ENCODE peak calls at places on chromosomes 1 and 21, in six cellular contexts. I is aorta, N is neural progenitor cell, U is left ventricle myocardium inferior, H is psoas muscle, C is endothelial cell of umbilical vein. F is an unnamed sample. For H3K9me3, H3K4me1 and H3K36me3, the result is how much of the 10 kb centered on the place peaks cover.

GRCh38 chr1:207191061-207191460 is 87.0 kb downstream of the C4BPA start:
- DNase-seq in U (no peak), H (no peak), C (no peak), N (no peak), I (no peak), F (no peak)

GRCh38 chr1:37853157-37853556 is 6.2 kb downstream of the MTF1 start:
- DNase-seq in U (no peak), I (no peak), H (no peak), C (no peak), N (no peak), F (no peak)

GRCh38 chr1:244371294-244372141 is 80.2 kb downstream of the ADSS2 start:
- DNase-seq in N (no peak), H (no peak), U (no peak), I (no peak), C (no peak), F (no peak)

GRCh38 chr1:232950197-232950918 is at the start of gene NTPCR:
- DNase-seq in C (peak), I (peak), U (peak), N (peak), H (peak), F (peak)

GRCh38 chr1:56378376-56379070 is 200.8 kb downstream of the PLPP3 start:
- DNase-seq in H (no peak), N (no peak), I (no peak), C (no peak), U (no peak), F (no peak)

GRCh38 chr1:110209715-110210603 is at the start of gene KCNC4:
- DNase-seq in N (peak), C (peak), H (peak), I (peak), U (peak), F (peak)

GRCh38 chr1:29805122-29805895 is 569.0 kb downstream of the PTPRU start:
- DNase-seq in I (no peak), C (no peak), U (no peak), N (no peak), H (no peak), F (no peak)

GRCh38 chr1:234238060-234238459 is 135.2 kb upstream of the COA6 start:
- DNase-seq in N (no peak), I (no peak), H (no peak), U (no peak), C (no peak), F (no peak)

GRCh38 chr1:66283583-66284041 is 250.3 kb upstream of the SGIP1 start:
- DNase-seq in I (no peak), C (no peak), N (no peak), H (no peak), U (no peak), F (no peak)

GRCh38 chr1:185520188-185520935 is 203.3 kb upstream of the IVNS1ABP start:
- DNase-seq in N (no peak), C (peak), U (no peak), I (no peak), H (no peak), F (no peak)

GRCh38 chr1:89873250-89873649 is 52.4 kb downstream of the LRRC8D start:
- DNase-seq in I (no peak), U (no peak), C (no peak), N (no peak), H (no peak), F (no peak)

GRCh38 chr1:206435450-206435849 is 34.8 kb upstream of the IKBKE start:
- DNase-seq in I (no peak), C (no peak), N (no peak), U (no peak), H (no peak), F (no peak)

GRCh38 chr1:70204578-70204977 is 801 bp downstream of the LRRC40 start:
- DNase-seq in C (peak), N (peak), H (no peak), I (no peak), U (no peak), F (no peak)

GRCh38 chr21:42411891-42412635 is 8.4 kb downstream of the UBASH3A start:
- DNase-seq in H (no peak), U (no peak), I (no peak), N (no peak), C (no peak), F (no peak)

GRCh38 chr1:47549532-47549931 is 111.7 kb downstream of the FOXD2 start:
- DNase-seq in H (no peak), N (no peak), I (no peak), C (no peak), U (no peak), F (no peak)

GRCh38 chr1:47547753-47548152 is 109.9 kb downstream of the FOXD2 start:
- DNase-seq in N (peak), I (no peak), C (no peak), U (no peak), H (no peak), F (no peak)

GRCh38 chr1:47548188-47548587 is 110.3 kb downstream of the FOXD2 start:
- DNase-seq in N (no peak), H (no peak), C (no peak), I (no peak), U (no peak), F (no peak)

GRCh38 chr1:47545912-47546483 is 108.2 kb downstream of the FOXD2 start:
- DNase-seq in N (no peak), C (no peak), U (no peak), H (no peak), I (no peak), F (no peak)
- H3K9me3 ChIP-seq in N (under half), C (under half), U (under half), H (under half), I (under half), F (under half)

GRCh38 chr1:235689356-235689755 is 39.8 kb upstream of the GNG4 start:
- DNase-seq in H (no peak), I (no peak), N (no peak), U (no peak), C (no peak), F (no peak)
- H3K4me1 ChIP-seq in H (under half), I (under half), N (under half), U (under half), C (under half), F (under half)

DNA sequence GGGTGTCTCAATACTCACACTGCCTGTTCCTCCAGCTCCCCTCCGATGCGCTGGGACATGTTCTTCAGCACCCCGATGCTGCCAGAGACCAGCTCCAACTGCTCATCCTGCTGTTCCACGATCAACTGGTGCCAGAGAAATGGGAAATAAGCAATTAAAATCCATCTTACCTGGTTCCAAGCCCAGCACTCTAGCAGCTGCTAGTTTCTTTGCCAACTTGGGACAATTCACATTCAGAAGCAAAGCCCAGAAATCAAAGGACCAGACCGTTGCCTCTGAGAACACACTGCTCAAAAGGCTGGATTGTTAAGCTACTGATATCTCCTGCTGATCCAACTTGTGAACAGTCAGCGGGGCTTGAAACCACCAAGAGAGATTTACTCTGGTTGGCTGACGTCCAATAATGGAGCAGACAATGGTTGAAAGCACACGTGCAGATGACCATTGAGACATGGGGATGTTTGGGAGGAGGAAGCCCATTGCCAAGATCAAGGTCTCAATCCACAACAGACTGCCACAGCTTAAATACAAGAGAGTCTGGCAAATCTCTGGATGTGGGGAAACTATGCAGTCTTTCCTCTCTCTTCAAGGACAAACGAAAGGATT is 34.3 kb downstream of the STX6 start:
- DNase-seq in N (peak), C (peak), U (no peak), I (no peak), H (no peak), F (no peak)
- H3K36me3 ChIP-seq in N (under half), C (under half), U (half or more), I (under half), H (half or more), F (half or more)

GRCh38 chr1:49298304-49298703 is 521.6 kb upstream of the BEND5 start:
- DNase-seq in I (no peak), C (no peak), N (no peak), U (no peak), H (peak), F (no peak)

GRCh38 chr1:49293016-49293415 is 516.3 kb upstream of the BEND5 start:
- DNase-seq in U (no peak), H (no peak), N (no peak), C (no peak), I (no peak), F (no peak)

GRCh38 chr1:49294539-49294938 is 517.8 kb upstream of the BEND5 start:
- DNase-seq in U (no peak), C (no peak), I (no peak), H (no peak), N (no peak), F (no peak)

DNA sequence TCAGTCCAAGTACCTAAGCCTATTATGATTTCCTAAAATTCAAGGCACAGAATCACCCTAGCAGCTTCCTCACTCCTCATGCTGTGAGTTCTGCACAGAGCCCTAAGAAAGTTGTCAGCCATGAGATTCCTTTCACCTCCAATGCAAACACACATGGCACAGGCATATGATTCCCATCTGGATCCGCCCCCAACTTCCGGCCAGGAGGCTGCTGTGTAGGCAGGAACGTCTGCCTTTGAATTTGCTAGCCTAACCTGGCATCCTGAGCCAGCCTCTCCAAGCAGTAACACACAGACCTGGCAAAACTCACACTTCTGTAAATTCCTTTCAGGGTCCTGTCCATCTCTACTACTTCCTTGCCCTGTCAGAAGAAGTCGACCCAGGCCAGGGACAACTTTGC is 521.1 kb upstream of the BEND5 start:
- DNase-seq in I (no peak), C (no peak), U (no peak), N (no peak), H (no peak), F (no peak)
- H3K9me3 ChIP-seq in I (under half), C (under half), U (under half), N (under half), H (under half), F (under half)

GRCh38 chr1:193473932-193474331 is 287.5 kb upstream of the B3GALT2 start:
- DNase-seq in N (no peak), H (no peak), I (no peak), C (no peak), U (no peak), F (no peak)

GRCh38 chr1:193476748-193477147 is 290.3 kb upstream of the B3GALT2 start:
- DNase-seq in N (no peak), H (no peak), I (no peak), U (no peak), C (no peak), F (no peak)

GRCh38 chr1:193480755-193481154 is 294.3 kb upstream of the B3GALT2 start:
- DNase-seq in N (no peak), C (no peak), H (no peak), I (no peak), U (no peak), F (no peak)

DNA sequence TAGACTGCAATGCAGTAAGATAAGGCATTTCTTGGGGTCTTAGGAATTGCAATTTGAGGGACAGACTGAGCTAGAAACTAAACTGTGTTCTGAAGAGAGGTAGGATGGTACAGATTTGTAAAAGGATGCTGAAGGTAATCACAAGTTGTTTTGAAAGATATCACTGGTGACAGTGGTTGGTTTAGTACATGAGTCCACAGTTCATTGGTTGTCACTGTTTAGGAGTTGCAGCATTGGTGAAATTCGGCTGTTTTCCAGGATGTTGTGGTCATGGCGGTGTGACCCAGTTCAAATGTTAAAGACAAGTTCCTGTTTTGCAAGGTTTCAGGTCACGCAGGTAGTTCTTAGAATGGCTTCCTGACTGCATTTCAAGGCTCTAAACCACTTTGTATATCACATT is 292.8 kb upstream of the B3GALT2 start:
- DNase-seq in U (no peak), C (no peak), N (no peak), I (no peak), H (no peak), F (peak)
- H3K4me1 ChIP-seq in U (under half), C (under half), N (under half), I (under half), H (under half), F (under half)

DNA sequence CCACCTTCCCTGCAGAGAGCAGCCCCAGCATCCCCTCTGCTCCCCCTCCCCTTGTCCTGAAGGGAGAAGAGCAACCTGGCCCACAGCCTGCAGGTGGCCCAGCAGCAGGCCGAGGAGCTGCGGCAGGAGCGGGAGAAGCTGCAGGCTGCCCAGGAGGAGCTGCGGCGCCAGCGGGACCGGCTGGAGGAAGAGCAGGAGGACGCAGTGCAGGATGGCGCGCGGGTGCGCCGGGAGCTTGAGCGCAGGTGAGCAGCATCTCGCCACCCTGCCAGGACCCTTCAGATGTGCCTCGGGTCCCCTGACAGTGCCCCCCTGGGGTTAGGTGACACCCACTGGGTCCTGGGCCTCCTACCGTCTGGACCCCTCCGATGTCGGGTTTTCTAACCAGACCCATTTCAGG is 22.3 kb downstream of the CROCC start:
- DNase-seq in I (no peak), N (no peak), C (no peak), H (no peak), U (no peak), F (no peak)
- H3K36me3 ChIP-seq in I (under half), N (under half), C (under half), H (under half), U (under half), F (under half)

GRCh38 chr1:179478370-179478769 is 97.4 kb downstream of the NPHS2 start:
- DNase-seq in C (no peak), N (no peak), H (no peak), I (no peak), U (no peak), F (no peak)
- H3K9me3 ChIP-seq in C (under half), N (under half), H (under half), I (under half), U (half or more), F (under half)

GRCh38 chr1:183164963-183165362 is 21.1 kb upstream of the LAMC2 start:
- DNase-seq in U (no peak), C (no peak), H (no peak), I (no peak), N (peak), F (no peak)

GRCh38 chr1:183165456-183165855 is 20.6 kb upstream of the LAMC2 start:
- DNase-seq in U (no peak), H (no peak), N (no peak), C (no peak), I (no peak), F (no peak)

GRCh38 chr1:183164350-183164749 is 21.7 kb upstream of the LAMC2 start:
- DNase-seq in H (no peak), U (no peak), I (no peak), N (no peak), C (peak), F (no peak)

GRCh38 chr1:183161391-183161790 is 24.7 kb upstream of the LAMC2 start:
- DNase-seq in H (no peak), C (no peak), I (no peak), U (no peak), N (no peak), F (no peak)

DNA sequence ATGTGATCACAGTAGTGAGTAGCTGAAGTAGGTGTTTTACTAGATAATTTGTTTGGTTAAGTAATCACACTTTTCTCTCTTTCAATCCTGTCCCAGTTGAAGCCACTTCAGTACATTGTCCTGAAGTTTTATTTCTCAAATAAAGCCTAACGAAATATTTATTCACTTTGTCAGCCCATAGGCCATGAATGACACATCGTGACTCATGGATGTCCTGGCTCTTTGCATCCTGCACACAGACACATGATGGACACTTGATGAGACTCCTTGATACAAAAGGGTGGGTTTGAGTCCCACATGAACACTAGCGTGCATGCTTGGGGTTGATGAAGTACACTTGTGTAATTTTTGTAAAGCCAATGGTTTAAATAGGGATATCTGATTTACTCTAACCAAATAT is 22.8 kb upstream of the LAMC2 start:
- DNase-seq in C (peak), I (no peak), U (no peak), N (no peak), H (no peak), F (no peak)
- H3K4me1 ChIP-seq in C (under half), I (under half), U (under half), N (under half), H (under half), F (under half)

DNA sequence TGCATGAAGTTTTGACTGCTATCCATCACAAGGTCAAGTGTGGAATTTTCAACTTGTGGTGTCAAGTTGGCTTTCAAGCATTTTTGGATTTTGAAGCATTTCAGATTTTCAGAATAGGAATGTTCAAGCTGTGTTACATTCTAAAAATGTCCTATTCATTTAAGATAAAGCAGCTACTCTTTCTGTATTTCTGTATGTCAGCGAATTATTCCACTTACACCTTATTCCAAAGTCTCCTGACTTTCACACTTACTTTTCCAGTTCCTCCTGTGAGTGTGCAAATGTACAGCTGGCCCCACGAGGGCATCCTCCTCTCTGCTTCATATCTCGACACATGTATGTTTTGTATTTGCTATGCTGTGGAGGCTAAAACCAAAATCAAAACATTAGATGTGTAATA is 51.9 kb downstream of the RC3H1 start:
- DNase-seq in H (no peak), I (no peak), U (no peak), N (no peak), C (no peak), F (no peak)
- H3K36me3 ChIP-seq in H (half or more), I (under half), U (half or more), N (under half), C (under half), F (half or more)

F was measured in effector memory CD4-positive, alpha-beta T cell.